ENCODE peak calls at places on chromosomes 16 and 17, in four cellular contexts. One of them, this sample, is unnamed.

GRCh38 chr17:49834118-49834743 is 13.6 kb downstream of the TAC4 start:
- DNase-seq in H1: no peak
- DNase-seq in H9: no peak
- DNase-seq in mesendoderm: no peak
- DNase-seq in this sample: peak

GRCh38 chr17:16926591-16927451 is 45.1 kb downstream of the TNFRSF13B start:
- DNase-seq in mesendoderm: no peak
- DNase-seq in H9: no peak
- DNase-seq in H1: no peak
- DNase-seq in this sample: no peak

GRCh38 chr17:82003411-82004381 is 19.0 kb downstream of the CENPX start:
- DNase-seq in mesendoderm: peak
- DNase-seq in H9: no peak
- DNase-seq in H1: no peak
- DNase-seq in this sample: peak

GRCh38 chr17:77142689-77143088 is 1.9 kb downstream of the SEC14L1 start:
- DNase-seq in H9: no peak
- DNase-seq in mesendoderm: no peak
- DNase-seq in H1: no peak
- DNase-seq in this sample: no peak

GRCh38 chr16:25546781-25547180 is 145.0 kb upstream of the HS3ST4 start:
- DNase-seq in H9: no peak
- DNase-seq in mesendoderm: no peak
- DNase-seq in H1: no peak
- DNase-seq in this sample: no peak

GRCh38 chr17:75031972-75032895 is 14.5 kb downstream of the ATP5PD start:
- DNase-seq in H1: no peak
- DNase-seq in mesendoderm: peak
- DNase-seq in H9: peak
- DNase-seq in this sample: peak

GRCh38 chr17:36182176-36183000 is 6.0 kb upstream of the TBC1D3B start:
- DNase-seq in mesendoderm: no peak
- DNase-seq in H9: peak
- DNase-seq in H1: no peak
- DNase-seq in this sample: no peak

GRCh38 chr17:66817750-66818149 is 17.2 kb upstream of the CACNG5 start:
- DNase-seq in mesendoderm: no peak
- DNase-seq in H9: no peak
- DNase-seq in H1: no peak
- DNase-seq in this sample: no peak

GRCh38 chr16:30010817-30011504 is at the start of gene DOC2A:
- DNase-seq in mesendoderm: peak
- DNase-seq in H9: peak
- DNase-seq in H1: no peak
- DNase-seq in this sample: no peak

GRCh38 chr16:77660311-77660710 is 62.0 kb upstream of the NUDT7 start:
- DNase-seq in H9: peak
- DNase-seq in mesendoderm: peak
- DNase-seq in H1: no peak
- DNase-seq in this sample: peak

GRCh38 chr16:88967800-88968588 is 9.0 kb downstream of the CBFA2T3 start:
- DNase-seq in mesendoderm: no peak
- DNase-seq in H1: no peak
- DNase-seq in H9: no peak
- DNase-seq in this sample: no peak

GRCh38 chr17:81479175-81479574 is 33.4 kb downstream of the ACTG1 start:
- DNase-seq in mesendoderm: no peak
- DNase-seq in H9: no peak
- DNase-seq in H1: no peak
- DNase-seq in this sample: no peak

GRCh38 chr16:29824589-29825144 is 4.4 kb downstream of the MVP start:
- DNase-seq in mesendoderm: no peak
- DNase-seq in H1: no peak
- DNase-seq in H9: no peak
- DNase-seq in this sample: peak

GRCh38 chr16:26599786-26600107 is 467.0 kb upstream of the C16orf82 start:
- DNase-seq in mesendoderm: peak
- DNase-seq in H9: no peak
- DNase-seq in H1: no peak
- DNase-seq in this sample: no peak
- H3K4me2 ChIP-seq in mesendoderm: no peak
- H3K4me2 ChIP-seq in H9: peak
- H3K4me2 ChIP-seq in H1: peak
- H3K4me2 ChIP-seq in this sample: no peak

GRCh38 chr17:43134774-43135453 is 9.8 kb upstream of the BRCA1 start:
- DNase-seq in H1: no peak
- DNase-seq in H9: peak
- DNase-seq in mesendoderm: no peak
- DNase-seq in this sample: no peak

GRCh38 chr17:43132117-43132516 is 7.0 kb upstream of the BRCA1 start:
- DNase-seq in H9: no peak
- DNase-seq in mesendoderm: no peak
- DNase-seq in H1: no peak
- DNase-seq in this sample: no peak

GRCh38 chr17:43140396-43141332 is 15.5 kb upstream of the BRCA1 start:
- DNase-seq in mesendoderm: no peak
- DNase-seq in H9: no peak
- DNase-seq in H1: no peak
- DNase-seq in this sample: no peak

GRCh38 chr17:43129671-43130010 is 4.5 kb upstream of the BRCA1 start:
- DNase-seq in mesendoderm: no peak
- DNase-seq in H9: no peak
- DNase-seq in H1: no peak
- DNase-seq in this sample: no peak

GRCh38 chr17:43135454-43135819 is 10.3 kb upstream of the BRCA1 start:
- DNase-seq in mesendoderm: no peak
- DNase-seq in H9: peak
- DNase-seq in H1: no peak
- DNase-seq in this sample: no peak
- H4K5ac ChIP-seq in mesendoderm: no peak
- H4K5ac ChIP-seq in H9: no peak
- H4K5ac ChIP-seq in H1: no peak
- H4K5ac ChIP-seq in this sample: no peak

GRCh38 chr17:4986403-4986802 is 1.1 kb downstream of the CAMTA2 start:
- DNase-seq in mesendoderm: no peak
- DNase-seq in H1: no peak
- DNase-seq in H9: no peak
- DNase-seq in this sample: no peak

GRCh38 chr17:4978720-4979119 is 8.8 kb downstream of the CAMTA2 start:
- DNase-seq in H9: no peak
- DNase-seq in H1: no peak
- DNase-seq in mesendoderm: no peak
- DNase-seq in this sample: no peak

DNA sequence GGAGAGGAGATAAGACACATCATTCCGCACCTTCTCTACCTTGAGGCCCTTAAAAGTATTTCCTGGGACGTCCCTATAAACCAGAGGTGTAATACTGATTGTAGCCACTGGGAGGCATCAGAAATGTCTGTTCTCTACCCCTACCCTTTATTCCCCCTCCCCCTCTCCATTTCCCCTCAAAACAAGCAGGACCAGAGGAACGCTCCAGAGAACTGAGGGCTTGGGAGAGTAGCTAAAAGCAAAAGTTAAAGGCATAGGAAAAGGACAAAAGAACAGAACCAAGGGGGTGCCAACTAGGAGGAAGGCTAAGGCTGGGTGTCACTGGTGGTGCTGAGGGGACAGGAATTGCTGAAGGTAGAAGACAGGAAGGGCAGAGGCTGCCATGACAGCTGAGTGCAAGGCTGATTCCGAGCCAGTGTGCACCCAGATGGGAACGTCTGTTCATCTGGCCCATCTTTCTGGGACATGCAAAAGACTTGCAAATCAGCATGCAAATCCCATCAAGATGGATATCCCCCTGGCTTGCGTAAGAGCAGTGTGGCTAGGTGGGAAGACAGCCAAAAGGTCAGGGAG is 6.7 kb downstream of the CAMTA2 start:
- DNase-seq in H9: peak
- DNase-seq in H1: no peak
- DNase-seq in mesendoderm: peak
- DNase-seq in this sample: peak
- H3K4me2 ChIP-seq in H9: no peak
- H3K4me2 ChIP-seq in H1: no peak
- H3K4me2 ChIP-seq in mesendoderm: no peak
- H3K4me2 ChIP-seq in this sample: no peak

GRCh38 chr17:42304187-42305030 is 16.1 kb downstream of the STAT5A start:
- DNase-seq in H1: no peak
- DNase-seq in H9: no peak
- DNase-seq in mesendoderm: no peak
- DNase-seq in this sample: no peak

GRCh38 chr17:42305543-42306384 is 17.5 kb downstream of the STAT5A start:
- DNase-seq in H1: no peak
- DNase-seq in mesendoderm: no peak
- DNase-seq in H9: no peak
- DNase-seq in this sample: no peak

GRCh38 chr17:42301022-42301421 is 12.7 kb downstream of the STAT5A start:
- DNase-seq in H9: no peak
- DNase-seq in mesendoderm: no peak
- DNase-seq in H1: no peak
- DNase-seq in this sample: no peak

GRCh38 chr17:42306385-42306667 is 18.0 kb downstream of the STAT5A start:
- DNase-seq in mesendoderm: no peak
- DNase-seq in H9: no peak
- DNase-seq in H1: no peak
- DNase-seq in this sample: no peak

GRCh38 chr17:42303694-42304093 is 15.4 kb downstream of the STAT5A start:
- DNase-seq in H1: no peak
- DNase-seq in H9: no peak
- DNase-seq in mesendoderm: no peak
- DNase-seq in this sample: no peak
- H4K5ac ChIP-seq in H1: no peak
- H4K5ac ChIP-seq in H9: no peak
- H4K5ac ChIP-seq in mesendoderm: no peak
- H4K5ac ChIP-seq in this sample: no peak

DNA sequence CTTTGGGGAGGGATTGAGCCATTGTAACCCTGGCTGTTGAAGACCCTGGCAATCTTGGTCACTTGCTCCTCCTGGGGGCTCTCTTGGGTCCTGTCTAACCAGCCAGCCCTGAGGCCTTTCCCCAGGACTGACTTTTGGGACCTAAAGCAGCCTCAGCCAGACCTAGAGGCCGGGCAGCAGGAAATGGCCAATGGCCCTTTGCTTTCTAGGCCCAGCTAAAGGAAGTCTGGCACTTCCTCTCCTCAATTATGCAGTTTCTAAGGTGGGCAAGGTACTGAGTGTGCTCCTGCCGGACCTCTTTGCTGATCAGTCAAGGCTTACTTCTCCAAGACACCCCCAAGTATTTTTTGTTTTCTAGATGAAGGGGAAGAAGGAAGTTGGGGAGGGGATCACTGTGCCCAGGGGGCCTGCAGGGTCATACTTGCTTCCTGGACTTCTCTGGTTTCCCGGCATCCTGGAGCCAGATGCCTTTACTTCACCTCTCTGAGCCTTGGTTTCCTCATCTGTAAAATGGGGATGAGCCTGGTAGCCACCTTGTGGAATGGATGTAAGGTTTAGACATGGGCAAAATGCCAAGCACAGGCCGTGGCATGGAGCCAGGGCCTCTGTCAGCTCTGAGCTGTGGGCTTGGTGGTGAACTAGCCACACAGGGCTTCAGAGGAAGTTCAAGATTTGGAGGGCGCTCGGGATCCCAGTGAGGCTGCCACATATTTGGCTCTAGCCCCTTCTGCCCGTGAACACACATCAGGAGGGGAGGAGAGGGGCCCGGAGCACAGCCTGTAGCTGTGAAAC is 8.6 kb downstream of the CX3CL1 start:
- DNase-seq in mesendoderm: no peak
- DNase-seq in H9: no peak
- DNase-seq in H1: no peak
- DNase-seq in this sample: peak
- H3K4me2 ChIP-seq in mesendoderm: no peak
- H3K4me2 ChIP-seq in H9: no peak
- H3K4me2 ChIP-seq in H1: no peak
- H3K4me2 ChIP-seq in this sample: no peak

GRCh38 chr16:10312784-10313724 is 72.8 kb upstream of the ATF7IP2 start:
- DNase-seq in H9: no peak
- DNase-seq in H1: no peak
- DNase-seq in mesendoderm: no peak
- DNase-seq in this sample: no peak
- H4K5ac ChIP-seq in H9: no peak
- H4K5ac ChIP-seq in H1: no peak
- H4K5ac ChIP-seq in mesendoderm: no peak
- H4K5ac ChIP-seq in this sample: no peak